ENCODE peak calls at places on chromosomes 3 and 15, in six cellular contexts. D, F, H, O, M and W are unnamed samples.

GRCh38 chr3:123300572-123300971 is 98.8 kb downstream of the SEC22A start:
- DNase-seq in O (no peak), H (no peak), D (no peak), F (no peak), M (no peak), W (no peak)

GRCh38 chr15:98546325-98546724 is 102.0 kb upstream of the IGF1R start:
- DNase-seq in H (peak; percentile 37), D (no peak), O (no peak), M (no peak), F (no peak), W (no peak)

GRCh38 chr3:109023656-109024254 is 70.1 kb upstream of the GUCA1C start:
- DNase-seq in F (no peak), D (peak; percentile 40), H (no peak), M (peak; percentile 22), O (peak; percentile 25), W (no peak)

GRCh38 chr3:123076496-123077418 is 9.9 kb downstream of the PDIA5 start:
- DNase-seq in D (peak; percentile 63), M (peak; percentile 37), H (peak; percentile 86), O (no peak), F (peak; percentile 57), W (no peak)

GRCh38 chr3:77825045-77825827 is 785.3 kb downstream of the ROBO2 start:
- DNase-seq in D (peak; percentile 15), H (no peak), M (peak; percentile 21), O (no peak), F (no peak), W (peak; percentile 34)

GRCh38 chr15:78768096-78768495 is 43.2 kb downstream of the ADAMTS7 start:
- DNase-seq in H (no peak), D (no peak), F (no peak), O (no peak), M (no peak), W (no peak)

GRCh38 chr3:49673715-49674490 is at the start of gene APEH:
- DNase-seq in O (peak; percentile 96), F (peak; percentile 93), M (peak; percentile 98), D (peak; percentile 94), H (peak; percentile 99), W (peak; percentile 98)

GRCh38 chr3:104873331-104873730 is 493.4 kb upstream of the ALCAM start:
- DNase-seq in O (no peak), H (no peak), M (no peak), F (no peak), D (no peak), W (no peak)

GRCh38 chr15:40160689-40161688 is at the start of gene BUB1B:
- DNase-seq in D (peak; percentile 92), F (peak; percentile 93), M (peak; percentile 93), H (peak; percentile 98), O (peak; percentile 95), W (peak; percentile 81)
- TF ChIP-seq POLR2A in D (no peak), F (no peak), M (no peak), H (no peak), O (peak; percentile 62), W (peak; percentile 65)

DNA sequence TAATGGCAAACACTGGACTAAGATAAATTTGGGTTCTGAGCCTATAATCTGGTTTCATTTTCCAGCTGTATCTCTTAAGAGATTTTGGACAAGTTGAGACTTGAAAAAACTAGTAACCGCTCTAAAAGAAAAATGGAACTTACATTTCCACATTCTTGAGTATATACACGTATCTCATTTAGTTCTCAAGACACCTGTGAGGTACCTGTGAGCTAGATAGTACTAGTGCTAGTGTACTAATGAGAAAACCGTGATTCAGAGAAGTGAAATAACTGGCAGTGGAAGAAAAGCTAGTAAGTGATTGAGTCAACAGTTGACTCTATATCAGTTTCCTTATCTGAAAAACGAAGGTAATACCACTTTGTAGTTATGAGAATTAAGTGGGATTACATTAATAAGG is 62.2 kb upstream of the PAQR5 start:
- DNase-seq in M (no peak), D (no peak), F (no peak), O (no peak), H (no peak), W (no peak)
- TF ChIP-seq POLR2A in M (no peak), D (no peak), F (no peak), O (no peak), H (no peak), W (no peak)

DNA sequence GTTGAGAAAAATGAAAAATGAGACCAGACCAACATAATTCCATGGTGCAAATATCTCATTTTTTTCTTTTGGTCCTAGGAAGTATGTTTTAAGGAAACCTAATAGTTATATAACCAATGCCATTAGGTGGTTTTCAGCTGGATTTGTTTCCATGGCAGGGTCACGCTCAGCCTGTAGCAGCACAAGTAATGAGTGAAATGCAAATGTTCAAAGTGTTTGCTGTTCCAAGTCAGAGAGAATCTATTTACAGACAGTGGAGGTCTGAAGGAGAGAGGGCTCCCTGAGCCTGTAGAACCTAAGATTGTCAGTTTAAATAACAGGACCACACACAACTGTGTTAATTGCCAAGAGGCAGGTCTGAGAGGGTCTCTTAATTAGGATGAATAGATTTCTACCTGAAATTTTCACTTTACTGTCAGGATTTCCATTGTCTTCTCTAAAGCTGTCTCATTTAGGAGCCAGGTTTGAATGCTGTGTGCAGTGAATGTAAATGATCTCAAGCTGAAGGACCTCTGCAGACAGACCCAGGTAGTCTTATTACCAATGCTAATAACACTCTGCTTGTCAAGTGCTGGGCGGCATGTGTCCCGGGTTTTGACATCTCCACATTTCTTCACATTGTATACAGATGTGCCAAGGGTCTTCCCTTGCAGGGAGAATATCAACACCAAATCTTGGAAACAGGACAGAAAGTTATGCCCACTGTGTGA is 317.3 kb upstream of the NECTIN3 start:
- DNase-seq in M (no peak), H (no peak), D (no peak), O (no peak), F (no peak), W (no peak)
- TF ChIP-seq POLR2A in M (no peak), H (no peak), D (no peak), O (no peak), F (no peak), W (no peak)

GRCh38 chr3:56680054-56680453 is 3.0 kb downstream of the TASOR start:
- DNase-seq in M (no peak), H (no peak), F (no peak), D (no peak), O (no peak), W (no peak)

GRCh38 chr3:56684029-56684428 is 964 bp upstream of the TASOR start:
- DNase-seq in F (no peak), H (no peak), M (no peak), O (no peak), D (no peak), W (no peak)

GRCh38 chr3:56682458-56683121 is 475 bp downstream of the TASOR start:
- DNase-seq in D (peak; percentile 69), O (peak; percentile 59), M (peak; percentile 80), H (peak; percentile 95), F (peak; percentile 64), W (peak; percentile 36)

GRCh38 chr3:56681963-56682457 is 1.1 kb downstream of the TASOR start:
- DNase-seq in D (no peak), F (no peak), M (no peak), O (no peak), H (no peak), W (no peak)

GRCh38 chr3:56683122-56683817 is at the start of gene TASOR:
- DNase-seq in H (peak; percentile 96), D (peak; percentile 86), O (peak; percentile 51), F (peak; percentile 74), M (peak; percentile 86), W (peak; percentile 84)
- TF ChIP-seq POLR2A in H (no peak), D (peak; percentile 33), O (peak; percentile 73), F (peak; percentile 80), M (peak; percentile 60), W (peak; percentile 67)

GRCh38 chr15:85045615-85046014 is 64.0 kb downstream of the PDE8A start:
- DNase-seq in O (no peak), D (no peak), H (no peak), M (no peak), F (no peak), W (no peak)

GRCh38 chr15:85049805-85050204 is 68.1 kb downstream of the PDE8A start:
- DNase-seq in M (no peak), F (no peak), D (no peak), H (no peak), O (no peak), W (no peak)

GRCh38 chr15:85044894-85045293 is 63.2 kb downstream of the PDE8A start:
- DNase-seq in D (no peak), M (no peak), H (no peak), O (no peak), F (no peak), W (no peak)

GRCh38 chr15:85048430-85048829 is 66.8 kb downstream of the PDE8A start:
- DNase-seq in M (no peak), D (no peak), F (no peak), O (no peak), H (no peak), W (no peak)

DNA sequence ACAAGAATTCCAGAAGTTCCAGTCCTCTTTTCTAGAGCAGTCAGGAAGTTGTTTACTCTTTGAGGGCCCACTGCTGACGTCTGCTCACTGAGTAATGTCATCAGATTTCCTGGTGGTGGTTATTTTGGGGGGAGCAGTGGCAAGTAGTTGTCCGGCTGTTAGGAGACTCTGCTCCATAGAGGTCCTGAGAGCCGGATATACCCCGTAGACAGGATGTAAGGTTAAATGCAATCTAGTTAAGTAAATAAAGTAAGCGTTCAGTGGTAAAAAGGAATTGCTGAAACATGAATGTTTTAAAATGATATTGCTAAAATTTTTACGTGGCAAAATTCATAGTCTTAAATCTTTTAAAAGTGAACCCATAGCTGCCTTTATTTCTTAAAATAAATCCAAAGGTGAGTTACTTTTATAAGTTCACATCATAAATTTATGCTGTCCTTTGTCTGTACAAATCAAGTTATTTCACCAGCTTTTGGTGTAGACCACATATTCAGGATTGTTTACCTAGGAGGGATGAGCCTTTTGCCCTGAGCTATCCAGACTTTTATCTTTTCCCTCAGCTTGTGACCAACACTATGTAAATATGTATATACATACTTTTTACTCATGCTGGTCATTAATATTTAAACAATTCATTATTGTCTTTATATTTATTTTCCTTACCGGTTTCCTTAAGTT is 65.8 kb downstream of the PDE8A start:
- DNase-seq in D (no peak), F (peak; percentile 20), O (peak; percentile 95), M (peak; percentile 28), H (no peak), W (peak; percentile 23)
- TF ChIP-seq POLR2A in D (no peak), F (no peak), O (no peak), M (no peak), H (no peak), W (no peak)

GRCh38 chr3:10108091-10108490 is at the start of gene FANCD2OS:
- DNase-seq in M (no peak), F (no peak), H (no peak), O (no peak), D (no peak), W (no peak)
- TF ChIP-seq POLR2A in M (no peak), F (no peak), H (no peak), O (no peak), D (no peak), W (no peak)

GRCh38 chr15:22867886-22868285 is 29.4 kb downstream of the NIPA2 start:
- DNase-seq in O (no peak), F (no peak), H (peak; percentile 75), D (no peak), M (no peak), W (no peak)
- TF ChIP-seq POLR2A in O (no peak), F (no peak), H (no peak), D (no peak), M (no peak), W (no peak)

GRCh38 chr15:80695099-80695910 is at the start of gene ABHD17C:
- DNase-seq in H (peak; percentile 89), F (peak; percentile 26), O (peak; percentile 9), M (peak; percentile 74), D (peak; percentile 64), W (no peak)
- TF ChIP-seq POLR2A in H (no peak), F (no peak), O (no peak), M (peak; percentile 60), D (no peak), W (peak; percentile 73)